ENCODE peak calls at places on chromosomes 5 and 9, in six cellular contexts. A is body of pancreas, H is HFF-Myc, L is cardiac fibroblast, G is WERI-Rb-1, C is thyroid gland. F is an unnamed sample.

GRCh38 chr5:40486437-40487270 is 193.1 kb upstream of the PTGER4 start:
- DNase-seq in A (peak; percentile 48), H (no peak), L (no peak), G (no peak), C (no peak), F (peak; percentile 74)

GRCh38 chr9:37210737-37211523 is 90.6 kb downstream of the ZCCHC7 start:
- DNase-seq in A (no peak), H (no peak), L (no peak), G (no peak), C (no peak), F (no peak)

GRCh38 chr5:86837610-86838009 is 219.9 kb downstream of the COX7C start:
- DNase-seq in A (no peak), H (no peak), L (no peak), G (no peak), C (no peak), F (no peak)

GRCh38 chr9:129671519-129671918 is 6.1 kb downstream of the PRRX2 start:
- DNase-seq in A (no peak), H (no peak), L (no peak), G (no peak), C (no peak), F (no peak)

GRCh38 chr5:139392678-139393496 is 2.0 kb downstream of the PROB1 start:
- DNase-seq in A (peak; percentile 46), H (no peak), L (peak; percentile 56), G (no peak), C (peak; percentile 49), F (peak; percentile 94)

GRCh38 chr9:16901589-16901988 is 31.1 kb upstream of the BNC2 start:
- DNase-seq in A (no peak), H (no peak), L (no peak), G (no peak), C (no peak), F (no peak)

GRCh38 chr5:31066655-31067328 is 126.7 kb upstream of the CDH6 start:
- DNase-seq in A (no peak), H (no peak), L (peak; percentile 79), G (no peak), C (no peak), F (no peak)

GRCh38 chr5:179766021-179766725 is 27.6 kb upstream of the LTC4S start:
- DNase-seq in A (no peak), H (no peak), L (peak; percentile 32), G (no peak), C (no peak), F (no peak)

GRCh38 chr9:75108571-75108970 is 20.3 kb downstream of the OSTF1 start:
- DNase-seq in A (peak; percentile 46), H (no peak), L (peak; percentile 84), G (no peak), C (no peak), F (no peak)

GRCh38 chr9:137176302-137177182 is 4.7 kb upstream of the TMEM210 start:
- DNase-seq in A (peak; percentile 54), H (no peak), L (peak; percentile 46), G (no peak), C (no peak), F (no peak)

GRCh38 chr5:160081495-160081894 is 37.8 kb downstream of the PWWP2A start:
- DNase-seq in A (no peak), H (no peak), L (no peak), G (no peak), C (no peak), F (no peak)

GRCh38 chr5:136123236-136123768 is 9.3 kb upstream of the SMAD5 start:
- DNase-seq in A (peak; percentile 17), H (no peak), L (no peak), G (no peak), C (no peak), F (no peak)

GRCh38 chr5:96440185-96440538 is 7.1 kb upstream of the PCSK1 start:
- DNase-seq in A (no peak), H (no peak), L (no peak), G (no peak), C (no peak), F (no peak)

GRCh38 chr9:84997472-84997871 is 327.9 kb downstream of the NTRK2 start:
- DNase-seq in A (no peak), H (no peak), L (peak; percentile 1), G (no peak), C (no peak), F (no peak)

GRCh38 chr5:118736396-118736795 is 252.0 kb downstream of the DTWD2 start:
- DNase-seq in A (no peak), H (no peak), L (no peak), G (no peak), C (no peak), F (no peak)

GRCh38 chr5:132501961-132502931 is 11.7 kb upstream of the IRF1 start:
- DNase-seq in A (no peak), H (no peak), L (no peak), G (no peak), C (no peak), F (no peak)

GRCh38 chr9:92807757-92808725 is 43.4 kb upstream of the BICD2 start:
- DNase-seq in A (no peak), H (no peak), L (no peak), G (peak; percentile 20), C (peak; percentile 8), F (no peak)

GRCh38 chr5:98770911-98771322 is 2.5 kb upstream of the RGMB start:
- DNase-seq in A (no peak), H (no peak), L (peak; percentile 36), G (no peak), C (no peak), F (no peak)

GRCh38 chr5:151002250-151002649 is 18.1 kb upstream of the GPX3 start:
- DNase-seq in A (no peak), H (no peak), L (peak; percentile 71), G (peak; percentile 42), C (peak; percentile 40), F (no peak)

GRCh38 chr9:131839281-131840084 is 99.6 kb upstream of the RAPGEF1 start:
- DNase-seq in A (no peak), H (peak; percentile 25), L (peak; percentile 48), G (no peak), C (no peak), F (no peak)

GRCh38 chr5:135973323-135974018 is 18.7 kb upstream of the LECT2 start:
- DNase-seq in A (no peak), H (no peak), L (peak; percentile 76), G (no peak), C (no peak), F (no peak)

GRCh38 chr9:98899399-98900056 is 44.2 kb upstream of the COL15A1 start:
- DNase-seq in A (peak; percentile 35), H (peak; percentile 90), L (peak; percentile 84), G (peak; percentile 2), C (no peak), F (no peak)

GRCh38 chr5:142584843-142585242 is 101.0 kb downstream of the FGF1 start:
- DNase-seq in A (no peak), H (no peak), L (peak; percentile 25), G (no peak), C (no peak), F (no peak)

GRCh38 chr5:138504799-138505198 is 38.2 kb downstream of the ETF1 start:
- DNase-seq in A (peak; percentile 52), H (no peak), L (peak; percentile 65), G (no peak), C (peak; percentile 81), F (no peak)

GRCh38 chr9:68706579-68707201 is 1.6 kb downstream of the PIP5K1B start:
- DNase-seq in A (no peak), H (no peak), L (no peak), G (no peak), C (no peak), F (peak; percentile 30)

GRCh38 chr9:90953805-90954204 is 152.2 kb downstream of the SYK start:
- DNase-seq in A (no peak), H (no peak), L (no peak), G (no peak), C (no peak), F (no peak)
- H3K4me3 ChIP-seq in A (no peak overlapping the region), H (no peak overlapping the region), L (no peak overlapping the region), G (no peak overlapping the region), C (no peak overlapping the region), F (no peak overlapping the region)

GRCh38 chr5:77898385-77898784 is 122.2 kb upstream of the TBCA start:
- DNase-seq in A (no peak), H (no peak), L (no peak), G (no peak), C (no peak), F (no peak)
- TF ChIP-seq CTCF in A (no peak), H (no peak), L (no peak), G (no peak), C (no peak), F (no peak)

GRCh38 chr5:67986761-67987160 is 228.8 kb upstream of the PIK3R1 start:
- DNase-seq in A (no peak), H (no peak), L (no peak), G (no peak), C (no peak), F (no peak)

GRCh38 chr5:67985686-67986387 is 229.7 kb upstream of the PIK3R1 start:
- DNase-seq in A (no peak), H (no peak), L (peak; percentile 24), G (no peak), C (no peak), F (no peak)

GRCh38 chr5:67984546-67984945 is 231.0 kb upstream of the PIK3R1 start:
- DNase-seq in A (no peak), H (no peak), L (no peak), G (no peak), C (no peak), F (no peak)

GRCh38 chr5:67983251-67983941 is 232.2 kb upstream of the PIK3R1 start:
- DNase-seq in A (no peak), H (peak; percentile 75), L (peak; percentile 67), G (no peak), C (no peak), F (no peak)
- H3K4me3 ChIP-seq in A (no peak overlapping the region), H (no peak overlapping the region), L (no peak overlapping the region), G (no peak overlapping the region), C (no peak overlapping the region), F (no peak overlapping the region)

DNA sequence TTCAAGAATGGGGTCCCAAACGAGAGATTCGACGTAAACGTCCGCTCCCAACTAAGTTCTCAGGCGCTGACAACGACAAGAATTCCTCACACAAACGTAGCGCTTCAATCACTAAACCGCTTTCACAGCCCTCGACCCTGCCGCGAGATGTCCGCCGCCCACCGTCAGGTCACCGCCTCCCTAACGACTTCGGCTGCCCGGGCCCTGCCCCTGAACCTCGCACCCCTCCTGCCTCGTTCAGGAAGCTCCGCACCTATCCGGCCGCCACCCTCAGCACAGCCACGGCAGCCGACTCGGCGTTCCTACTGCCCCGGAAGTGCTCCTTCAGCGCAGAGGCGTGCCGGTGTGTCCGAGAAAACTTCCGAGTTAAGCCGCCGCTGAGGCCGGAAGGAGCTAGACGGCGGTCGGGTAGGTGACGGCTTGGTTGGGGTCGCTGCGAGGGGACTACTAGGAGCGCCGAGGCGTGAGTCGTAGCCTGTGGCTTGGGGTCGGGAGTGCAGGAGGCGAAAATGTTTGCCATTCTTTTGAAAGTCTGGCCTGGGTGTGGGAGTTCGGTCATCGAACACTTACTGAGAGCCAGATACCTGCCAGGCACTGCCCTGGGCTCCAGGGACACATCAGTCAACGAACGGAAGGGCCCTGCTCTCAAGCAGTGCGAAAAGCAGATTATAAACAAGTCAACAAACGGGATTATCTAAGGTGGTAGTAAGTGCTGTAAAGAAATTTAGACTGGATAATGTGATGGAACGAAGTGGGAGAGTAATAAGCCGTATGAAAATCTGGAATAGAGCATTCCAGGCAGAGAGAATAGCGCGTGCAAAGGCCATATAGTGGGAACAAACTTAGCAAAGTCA is at the start of the genes FAM114A2 and MFAP3:
- DNase-seq in A (peak; percentile 90), H (peak; percentile 52), L (peak; percentile 90), G (peak; percentile 93), C (peak; percentile 91), F (peak; percentile 91)
- TF ChIP-seq CTCF in A (no peak), H (no peak), L (no peak), G (no peak), C (no peak), F (no peak)